ENCODE peak calls at places on chromosomes 4 and X, in ten cellular contexts. F, Z, P, H, C, U, B, O, E and D are unnamed samples. For H3K9me2, the result is how much of the 10 kb centered on the place peaks cover.

GRCh38 chrX:136354201-136354600 is 53.4 kb downstream of the ADGRG4 start:
- DNase-seq in F (no peak), Z (no peak), P (no peak), H (no peak), C (no peak), U (peak), B (peak), O (no peak), E (no peak), D (no peak)

GRCh38 chr4:131309628-131310027 is 1839.5 kb upstream of the PCDH10 start:
- DNase-seq in F (no peak), Z (no peak), P (no peak), H (no peak), C (no peak), U (no peak), B (no peak), O (no peak), E (no peak), D (no peak)

GRCh38 chrX:134184936-134185335 is 52.0 kb upstream of the CCDC160 start:
- DNase-seq in F (no peak), Z (no peak), P (no peak), H (no peak), C (no peak), U (no peak), B (no peak), O (no peak), E (no peak), D (no peak)

GRCh38 chr4:176195184-176195978 is at the start of gene SPATA4:
- DNase-seq in F (peak), Z (peak), P (peak), H (peak), C (peak), U (peak), B (peak), O (peak), E (peak), D (peak)

GRCh38 chr4:25345880-25346279 is 31.2 kb upstream of the ANAPC4 start:
- DNase-seq in F (no peak), Z (no peak), P (no peak), H (no peak), C (no peak), U (no peak), B (no peak), O (no peak), E (no peak), D (no peak)

GRCh38 chr4:184250795-184251679 is 33.4 kb upstream of the ENPP6 start:
- DNase-seq in F (peak), Z (peak), P (peak), H (peak), C (peak), U (no peak), B (peak), O (peak), E (peak), D (peak)

GRCh38 chr4:152000518-152000917 is 239.7 kb upstream of the GATB start:
- DNase-seq in F (no peak), Z (no peak), P (no peak), H (no peak), C (no peak), U (no peak), B (no peak), O (no peak), E (no peak), D (no peak)

GRCh38 chr4:52010976-52011375 is 9.2 kb downstream of the LRRC66 start:
- DNase-seq in F (no peak), Z (no peak), P (no peak), H (no peak), C (no peak), U (no peak), B (no peak), O (no peak), E (no peak), D (no peak)

GRCh38 chr4:163164591-163164990 is 2.1 kb downstream of the NAF1 start:
- DNase-seq in F (no peak), Z (no peak), P (peak), H (no peak), C (no peak), U (no peak), B (no peak), O (no peak), E (no peak), D (no peak)

GRCh38 chr4:76749361-76749760 is 148.6 kb downstream of the SOWAHB start:
- DNase-seq in F (no peak), Z (no peak), P (no peak), H (no peak), C (no peak), U (no peak), B (no peak), O (no peak), E (no peak), D (no peak)

GRCh38 chr4:160319221-160319867 is 1216.5 kb downstream of the RAPGEF2 start:
- DNase-seq in F (peak), Z (no peak), P (no peak), H (no peak), C (no peak), U (peak), B (peak), O (no peak), E (peak), D (no peak)

GRCh38 chr4:156475322-156475721 is 496.3 kb downstream of the PDGFC start:
- DNase-seq in F (peak), Z (no peak), P (peak), H (peak), C (peak), U (no peak), B (peak), O (no peak), E (peak), D (peak)

GRCh38 chr4:42637104-42637503 is 19.8 kb downstream of the ATP8A1 start:
- DNase-seq in F (no peak), Z (no peak), P (no peak), H (no peak), C (no peak), U (no peak), B (no peak), O (no peak), E (no peak), D (no peak)

GRCh38 chr4:69115851-69116213 is 19.6 kb downstream of the UGT2B7 start:
- DNase-seq in F (no peak), Z (no peak), P (no peak), H (no peak), C (no peak), U (no peak), B (no peak), O (no peak), E (no peak), D (no peak)

GRCh38 chr4:186770446-186771175 is 47.0 kb upstream of the FAT1 start:
- DNase-seq in F (no peak), Z (no peak), P (peak), H (no peak), C (no peak), U (no peak), B (peak), O (no peak), E (no peak), D (no peak)

GRCh38 chr4:168522371-168522770 is 25.5 kb downstream of the PALLD start:
- DNase-seq in F (no peak), Z (no peak), P (no peak), H (no peak), C (no peak), U (no peak), B (no peak), O (no peak), E (no peak), D (no peak)

GRCh38 chr4:151038452-151039157 is 23.5 kb upstream of the LRBA start:
- DNase-seq in F (no peak), Z (no peak), P (no peak), H (no peak), C (no peak), U (no peak), B (no peak), O (no peak), E (no peak), D (no peak)

GRCh38 chrX:48896611-48897011 is 957 bp downstream of the TIMM17B start:
- DNase-seq in F (no peak), Z (peak), P (peak), H (no peak), C (no peak), U (no peak), B (no peak), O (peak), E (no peak), D (no peak)

GRCh38 chrX:42097491-42097890 is 174.1 kb upstream of the CASK start:
- DNase-seq in F (no peak), Z (no peak), P (no peak), H (no peak), C (no peak), U (no peak), B (no peak), O (no peak), E (no peak), D (no peak)

GRCh38 chrX:75276666-75277065 is 2.8 kb downstream of the UPRT start:
- DNase-seq in F (no peak), Z (no peak), P (no peak), H (no peak), C (no peak), U (no peak), B (no peak), O (no peak), E (no peak), D (no peak)

GRCh38 chr4:43132010-43132582 is 239.6 kb downstream of the GRXCR1 start:
- DNase-seq in F (peak), Z (peak), P (peak), H (peak), C (peak), U (peak), B (peak), O (peak), E (peak), D (peak)

GRCh38 chr4:188841523-188841922 is 702.3 kb downstream of the TRIML1 start:
- DNase-seq in F (no peak), Z (no peak), P (peak), H (no peak), C (no peak), U (no peak), B (peak), O (no peak), E (no peak), D (no peak)
- H3K9me2 ChIP-seq in F (under half), Z (under half), P (under half), H (under half), C (under half), U (under half), B (under half), O (under half), E (under half), D (under half)

GRCh38 chrX:40158036-40158706 is 60.4 kb upstream of the BCOR start:
- DNase-seq in F (no peak), Z (peak), P (peak), H (no peak), C (no peak), U (no peak), B (peak), O (peak), E (peak), D (no peak)
- H2AFZ ChIP-seq in F (peak), Z (no peak), P (peak), H (no peak), C (peak), U (peak), B (peak), O (peak), E (peak), D (no peak)

GRCh38 chr4:6444587-6444986 is 27.8 kb downstream of the PPP2R2C start:
- DNase-seq in F (no peak), Z (no peak), P (no peak), H (no peak), C (no peak), U (no peak), B (no peak), O (no peak), E (no peak), D (no peak)
- H3K9me2 ChIP-seq in F (under half), Z (under half), P (under half), H (under half), C (under half), U (under half), B (under half), O (under half), E (under half), D (under half)

DNA sequence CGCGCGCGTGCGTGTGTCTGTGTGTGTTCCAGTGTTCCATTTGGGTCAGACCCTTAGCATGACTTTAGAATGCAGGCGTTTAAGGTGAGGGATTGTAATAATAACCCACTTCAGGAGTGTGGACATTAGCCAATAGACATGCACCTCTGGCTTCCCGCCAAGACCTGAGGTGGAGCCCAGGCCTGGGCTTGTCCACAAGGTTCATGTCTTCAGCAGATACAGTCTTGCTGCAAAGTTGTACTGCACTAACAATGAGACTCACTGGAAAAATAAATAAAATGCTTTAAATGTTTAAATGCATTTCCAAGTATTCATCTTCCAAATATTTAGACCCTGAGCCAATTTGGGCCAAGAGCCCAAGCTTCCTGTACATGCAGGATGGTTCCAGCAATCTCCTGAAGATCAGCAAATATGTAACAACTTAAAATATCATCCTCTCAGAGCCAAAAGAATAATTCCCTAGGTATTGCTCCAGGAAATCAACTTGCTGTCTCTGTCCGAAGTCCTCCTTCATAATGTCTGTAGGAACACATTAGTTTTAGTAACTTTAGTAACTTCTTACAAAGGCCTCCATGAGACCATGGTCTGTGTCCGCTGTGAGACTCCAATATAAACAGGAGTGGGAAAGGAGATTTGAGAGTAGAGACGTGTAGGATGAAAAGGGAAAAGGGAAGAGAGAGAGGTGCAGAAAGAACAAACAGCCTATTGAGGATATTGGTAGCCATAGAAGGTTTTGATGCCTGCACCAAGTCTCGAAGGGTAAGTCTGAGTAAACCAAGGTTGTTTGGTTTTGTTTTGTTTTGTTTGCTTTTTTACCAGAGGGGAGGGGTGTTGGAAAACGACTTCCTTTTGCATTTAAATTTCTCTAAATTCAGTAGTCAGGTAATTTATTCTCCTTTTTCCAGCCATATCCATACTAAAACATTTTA is 98.5 kb upstream of the KLF3 start:
- DNase-seq in F (no peak), Z (no peak), P (peak), H (no peak), C (no peak), U (peak), B (peak), O (no peak), E (no peak), D (no peak)
- H2AFZ ChIP-seq in F (no peak), Z (peak), P (peak), H (no peak), C (no peak), U (no peak), B (peak), O (no peak), E (peak), D (no peak)